ENCODE peak calls at places on chromosomes 11 and 22, in eight cellular contexts. One of them, this sample, is unnamed. For H3K9me3, the result is how much of the 10 kb centered on the place peaks cover.

GRCh38 chr22:28208036-28208435 is 289.0 kb upstream of the PITPNB start:
- DNase-seq in cardiac muscle cell: no peak
- DNase-seq in mammary epithelial cell: peak
- DNase-seq in WERI-Rb-1: no peak
- DNase-seq in naive thymus-derived CD4-positive, alpha-beta T cell: no peak
- DNase-seq in suprapubic skin: no peak
- DNase-seq in sigmoid colon: no peak
- DNase-seq in lower lobe of right lung: no peak
- DNase-seq in this sample: no peak

GRCh38 chr11:77402218-77402556 is 71.7 kb downstream of the PAK1 start:
- DNase-seq in cardiac muscle cell: no peak
- DNase-seq in mammary epithelial cell: no peak
- DNase-seq in suprapubic skin: no peak
- DNase-seq in sigmoid colon: no peak
- DNase-seq in lower lobe of right lung: no peak
- DNase-seq in naive thymus-derived CD4-positive, alpha-beta T cell: no peak
- DNase-seq in WERI-Rb-1: peak
- DNase-seq in this sample: no peak

GRCh38 chr11:83158965-83159900 is 2.3 kb downstream of the PCF11 start:
- DNase-seq in lower lobe of right lung: no peak
- DNase-seq in cardiac muscle cell: no peak
- DNase-seq in sigmoid colon: no peak
- DNase-seq in WERI-Rb-1: no peak
- DNase-seq in suprapubic skin: no peak
- DNase-seq in mammary epithelial cell: no peak
- DNase-seq in naive thymus-derived CD4-positive, alpha-beta T cell: no peak
- DNase-seq in this sample: no peak

GRCh38 chr22:24501366-24502005 is 6.4 kb downstream of the UPB1 start:
- DNase-seq in cardiac muscle cell: peak
- DNase-seq in WERI-Rb-1: peak
- DNase-seq in mammary epithelial cell: no peak
- DNase-seq in sigmoid colon: no peak
- DNase-seq in suprapubic skin: no peak
- DNase-seq in naive thymus-derived CD4-positive, alpha-beta T cell: no peak
- DNase-seq in lower lobe of right lung: no peak
- DNase-seq in this sample: no peak

GRCh38 chr22:22111267-22111751 is 128.7 kb upstream of the TOP3B start:
- DNase-seq in suprapubic skin: no peak
- DNase-seq in cardiac muscle cell: no peak
- DNase-seq in WERI-Rb-1: no peak
- DNase-seq in naive thymus-derived CD4-positive, alpha-beta T cell: peak
- DNase-seq in mammary epithelial cell: peak
- DNase-seq in lower lobe of right lung: no peak
- DNase-seq in sigmoid colon: no peak
- DNase-seq in this sample: peak

GRCh38 chr11:94629741-94630140 is 62.6 kb downstream of the PIWIL4 start:
- DNase-seq in lower lobe of right lung: no peak
- DNase-seq in mammary epithelial cell: no peak
- DNase-seq in sigmoid colon: no peak
- DNase-seq in cardiac muscle cell: no peak
- DNase-seq in naive thymus-derived CD4-positive, alpha-beta T cell: no peak
- DNase-seq in WERI-Rb-1: no peak
- DNase-seq in suprapubic skin: no peak
- DNase-seq in this sample: no peak

GRCh38 chr11:20474176-20474950 is 86.8 kb downstream of the PRMT3 start:
- DNase-seq in WERI-Rb-1: no peak
- DNase-seq in lower lobe of right lung: no peak
- DNase-seq in suprapubic skin: no peak
- DNase-seq in mammary epithelial cell: peak
- DNase-seq in cardiac muscle cell: peak
- DNase-seq in sigmoid colon: no peak
- DNase-seq in naive thymus-derived CD4-positive, alpha-beta T cell: no peak
- DNase-seq in this sample: no peak

GRCh38 chr22:48331266-48331665 is 1496.4 kb downstream of the BRD1 start:
- DNase-seq in WERI-Rb-1: no peak
- DNase-seq in sigmoid colon: no peak
- DNase-seq in naive thymus-derived CD4-positive, alpha-beta T cell: no peak
- DNase-seq in lower lobe of right lung: peak
- DNase-seq in mammary epithelial cell: no peak
- DNase-seq in suprapubic skin: no peak
- DNase-seq in cardiac muscle cell: no peak
- DNase-seq in this sample: no peak

GRCh38 chr11:79437274-79437980 is 3.4 kb downstream of the TENM4 start:
- DNase-seq in lower lobe of right lung: peak
- DNase-seq in WERI-Rb-1: peak
- DNase-seq in naive thymus-derived CD4-positive, alpha-beta T cell: no peak
- DNase-seq in mammary epithelial cell: peak
- DNase-seq in sigmoid colon: peak
- DNase-seq in suprapubic skin: no peak
- DNase-seq in cardiac muscle cell: peak
- DNase-seq in this sample: no peak

GRCh38 chr11:18594999-18595749 is 4.4 kb upstream of the MISFA start:
- DNase-seq in WERI-Rb-1: no peak
- DNase-seq in lower lobe of right lung: no peak
- DNase-seq in sigmoid colon: no peak
- DNase-seq in naive thymus-derived CD4-positive, alpha-beta T cell: no peak
- DNase-seq in suprapubic skin: no peak
- DNase-seq in cardiac muscle cell: no peak
- DNase-seq in mammary epithelial cell: peak
- DNase-seq in this sample: no peak

GRCh38 chr11:1309498-1310314 is at the start of gene TOLLIP:
- DNase-seq in mammary epithelial cell: peak
- DNase-seq in WERI-Rb-1: peak
- DNase-seq in suprapubic skin: peak
- DNase-seq in naive thymus-derived CD4-positive, alpha-beta T cell: peak
- DNase-seq in lower lobe of right lung: peak
- DNase-seq in cardiac muscle cell: peak
- DNase-seq in sigmoid colon: peak
- DNase-seq in this sample: peak

GRCh38 chr22:31496735-31497146 is 405 bp downstream of the SFI1 start:
- DNase-seq in sigmoid colon: peak
- DNase-seq in lower lobe of right lung: peak
- DNase-seq in suprapubic skin: no peak
- DNase-seq in naive thymus-derived CD4-positive, alpha-beta T cell: peak
- DNase-seq in cardiac muscle cell: no peak
- DNase-seq in mammary epithelial cell: no peak
- DNase-seq in WERI-Rb-1: no peak
- DNase-seq in this sample: peak

GRCh38 chr11:130737866-130738431 is 178.3 kb downstream of the SNX19 start:
- DNase-seq in WERI-Rb-1: no peak
- DNase-seq in suprapubic skin: no peak
- DNase-seq in sigmoid colon: peak
- DNase-seq in mammary epithelial cell: no peak
- DNase-seq in lower lobe of right lung: no peak
- DNase-seq in cardiac muscle cell: peak
- DNase-seq in naive thymus-derived CD4-positive, alpha-beta T cell: no peak
- DNase-seq in this sample: peak

GRCh38 chr11:114610984-114611944 is 15.7 kb upstream of the NXPE4 start:
- DNase-seq in sigmoid colon: no peak
- DNase-seq in suprapubic skin: no peak
- DNase-seq in WERI-Rb-1: no peak
- DNase-seq in cardiac muscle cell: no peak
- DNase-seq in mammary epithelial cell: no peak
- DNase-seq in lower lobe of right lung: no peak
- DNase-seq in naive thymus-derived CD4-positive, alpha-beta T cell: no peak
- DNase-seq in this sample: no peak
- H3K9me3 ChIP-seq in sigmoid colon: under half
- H3K9me3 ChIP-seq in suprapubic skin: under half
- H3K9me3 ChIP-seq in WERI-Rb-1: under half
- H3K9me3 ChIP-seq in cardiac muscle cell: under half
- H3K9me3 ChIP-seq in mammary epithelial cell: under half
- H3K9me3 ChIP-seq in lower lobe of right lung: under half
- H3K9me3 ChIP-seq in naive thymus-derived CD4-positive, alpha-beta T cell: under half
- H3K9me3 ChIP-seq in this sample: under half

GRCh38 chr11:120115272-120116000 is 22.5 kb downstream of the TRIM29 start:
- DNase-seq in lower lobe of right lung: no peak
- DNase-seq in sigmoid colon: no peak
- DNase-seq in suprapubic skin: no peak
- DNase-seq in WERI-Rb-1: no peak
- DNase-seq in cardiac muscle cell: no peak
- DNase-seq in mammary epithelial cell: no peak
- DNase-seq in naive thymus-derived CD4-positive, alpha-beta T cell: no peak
- DNase-seq in this sample: no peak
- H3K27ac ChIP-seq in lower lobe of right lung: no peak
- H3K27ac ChIP-seq in sigmoid colon: no peak
- H3K27ac ChIP-seq in suprapubic skin: peak
- H3K27ac ChIP-seq in WERI-Rb-1: no peak
- H3K27ac ChIP-seq in cardiac muscle cell: no peak
- H3K27ac ChIP-seq in mammary epithelial cell: no peak
- H3K27ac ChIP-seq in naive thymus-derived CD4-positive, alpha-beta T cell: no peak
- H3K27ac ChIP-seq in this sample: no peak

GRCh38 chr11:42301777-42302176 is 842.3 kb upstream of the LRRC4C start:
- DNase-seq in WERI-Rb-1: no peak
- DNase-seq in suprapubic skin: no peak
- DNase-seq in cardiac muscle cell: no peak
- DNase-seq in sigmoid colon: no peak
- DNase-seq in mammary epithelial cell: no peak
- DNase-seq in naive thymus-derived CD4-positive, alpha-beta T cell: no peak
- DNase-seq in lower lobe of right lung: no peak
- DNase-seq in this sample: no peak

GRCh38 chr11:42299780-42300179 is 840.3 kb upstream of the LRRC4C start:
- DNase-seq in naive thymus-derived CD4-positive, alpha-beta T cell: no peak
- DNase-seq in sigmoid colon: no peak
- DNase-seq in mammary epithelial cell: no peak
- DNase-seq in lower lobe of right lung: no peak
- DNase-seq in cardiac muscle cell: no peak
- DNase-seq in suprapubic skin: no peak
- DNase-seq in WERI-Rb-1: no peak
- DNase-seq in this sample: no peak

GRCh38 chr11:42296910-42297309 is 837.5 kb upstream of the LRRC4C start:
- DNase-seq in lower lobe of right lung: no peak
- DNase-seq in mammary epithelial cell: no peak
- DNase-seq in suprapubic skin: no peak
- DNase-seq in cardiac muscle cell: no peak
- DNase-seq in WERI-Rb-1: no peak
- DNase-seq in sigmoid colon: no peak
- DNase-seq in naive thymus-derived CD4-positive, alpha-beta T cell: no peak
- DNase-seq in this sample: no peak
- H3K9me3 ChIP-seq in lower lobe of right lung: under half
- H3K9me3 ChIP-seq in mammary epithelial cell: under half
- H3K9me3 ChIP-seq in suprapubic skin: under half
- H3K9me3 ChIP-seq in cardiac muscle cell: under half
- H3K9me3 ChIP-seq in WERI-Rb-1: under half
- H3K9me3 ChIP-seq in sigmoid colon: under half
- H3K9me3 ChIP-seq in naive thymus-derived CD4-positive, alpha-beta T cell: under half
- H3K9me3 ChIP-seq in this sample: under half

GRCh38 chr11:125690006-125690405 is 9.4 kb upstream of the ACRV1 start:
- DNase-seq in naive thymus-derived CD4-positive, alpha-beta T cell: no peak
- DNase-seq in lower lobe of right lung: no peak
- DNase-seq in mammary epithelial cell: no peak
- DNase-seq in cardiac muscle cell: no peak
- DNase-seq in WERI-Rb-1: no peak
- DNase-seq in sigmoid colon: no peak
- DNase-seq in suprapubic skin: no peak
- DNase-seq in this sample: no peak
- H3K27ac ChIP-seq in naive thymus-derived CD4-positive, alpha-beta T cell: no peak
- H3K27ac ChIP-seq in lower lobe of right lung: no peak
- H3K27ac ChIP-seq in mammary epithelial cell: no peak
- H3K27ac ChIP-seq in cardiac muscle cell: no peak
- H3K27ac ChIP-seq in WERI-Rb-1: no peak
- H3K27ac ChIP-seq in sigmoid colon: no peak
- H3K27ac ChIP-seq in suprapubic skin: no peak
- H3K27ac ChIP-seq in this sample: no peak

GRCh38 chr11:115056514-115056913 is 378.2 kb downstream of the NXPE2 start:
- DNase-seq in cardiac muscle cell: no peak
- DNase-seq in lower lobe of right lung: no peak
- DNase-seq in WERI-Rb-1: no peak
- DNase-seq in suprapubic skin: no peak
- DNase-seq in mammary epithelial cell: no peak
- DNase-seq in naive thymus-derived CD4-positive, alpha-beta T cell: no peak
- DNase-seq in sigmoid colon: no peak
- DNase-seq in this sample: no peak

GRCh38 chr11:115065314-115065713 is 387.0 kb downstream of the NXPE2 start:
- DNase-seq in WERI-Rb-1: no peak
- DNase-seq in sigmoid colon: no peak
- DNase-seq in mammary epithelial cell: no peak
- DNase-seq in suprapubic skin: no peak
- DNase-seq in naive thymus-derived CD4-positive, alpha-beta T cell: no peak
- DNase-seq in lower lobe of right lung: no peak
- DNase-seq in cardiac muscle cell: no peak
- DNase-seq in this sample: no peak

GRCh38 chr11:115066111-115066660 is 387.9 kb downstream of the NXPE2 start:
- DNase-seq in mammary epithelial cell: no peak
- DNase-seq in sigmoid colon: no peak
- DNase-seq in WERI-Rb-1: no peak
- DNase-seq in cardiac muscle cell: no peak
- DNase-seq in suprapubic skin: no peak
- DNase-seq in lower lobe of right lung: no peak
- DNase-seq in naive thymus-derived CD4-positive, alpha-beta T cell: no peak
- DNase-seq in this sample: no peak

GRCh38 chr11:115054541-115055538 is 376.5 kb downstream of the NXPE2 start:
- DNase-seq in mammary epithelial cell: peak
- DNase-seq in cardiac muscle cell: no peak
- DNase-seq in sigmoid colon: no peak
- DNase-seq in WERI-Rb-1: no peak
- DNase-seq in lower lobe of right lung: no peak
- DNase-seq in suprapubic skin: no peak
- DNase-seq in naive thymus-derived CD4-positive, alpha-beta T cell: no peak
- DNase-seq in this sample: no peak

DNA sequence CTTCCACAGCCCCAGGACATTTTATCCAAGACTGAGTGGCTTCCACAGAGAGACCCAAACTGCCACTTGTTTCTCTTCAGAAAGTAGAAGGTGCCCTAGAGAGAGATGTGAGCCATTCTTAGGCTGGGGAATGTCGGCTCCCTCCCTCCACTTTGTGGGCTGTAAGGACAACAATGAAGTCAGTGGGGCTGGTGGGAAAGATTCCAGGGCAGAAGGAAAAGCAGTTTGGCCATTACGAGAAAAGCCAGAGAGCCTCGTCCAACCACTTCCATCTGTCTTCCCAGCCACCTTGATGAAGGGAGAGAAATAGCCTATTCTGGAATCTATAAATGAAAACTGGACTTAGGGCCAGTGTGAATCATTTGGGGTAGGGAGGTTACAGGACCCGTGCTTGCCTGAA is 382.5 kb downstream of the NXPE2 start:
- DNase-seq in suprapubic skin: no peak
- DNase-seq in naive thymus-derived CD4-positive, alpha-beta T cell: no peak
- DNase-seq in sigmoid colon: no peak
- DNase-seq in lower lobe of right lung: no peak
- DNase-seq in cardiac muscle cell: no peak
- DNase-seq in WERI-Rb-1: no peak
- DNase-seq in mammary epithelial cell: no peak
- DNase-seq in this sample: no peak
- H3K9me3 ChIP-seq in suprapubic skin: under half
- H3K9me3 ChIP-seq in naive thymus-derived CD4-positive, alpha-beta T cell: under half
- H3K9me3 ChIP-seq in sigmoid colon: under half
- H3K9me3 ChIP-seq in lower lobe of right lung: under half
- H3K9me3 ChIP-seq in cardiac muscle cell: under half
- H3K9me3 ChIP-seq in WERI-Rb-1: under half
- H3K9me3 ChIP-seq in mammary epithelial cell: under half
- H3K9me3 ChIP-seq in this sample: under half

DNA sequence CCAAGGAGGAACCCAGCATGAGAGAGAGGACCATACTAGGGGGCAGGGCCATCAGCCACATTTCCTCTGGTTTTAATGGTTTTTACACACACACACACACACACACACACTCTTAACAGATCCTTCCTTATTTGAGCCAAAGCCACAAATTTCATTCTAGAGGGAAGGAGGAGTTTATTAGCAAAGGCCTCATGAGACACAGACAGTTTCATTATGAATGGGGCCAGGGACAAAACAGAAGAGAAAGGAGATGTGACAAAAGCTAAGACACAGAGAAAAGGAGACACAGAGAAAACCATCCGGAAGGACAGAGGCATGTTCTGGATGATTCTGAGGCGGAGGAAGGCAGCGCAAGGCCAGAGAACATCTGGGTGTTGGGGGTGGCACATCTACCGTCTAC is 32.2 kb upstream of the ARFGAP3 start:
- DNase-seq in naive thymus-derived CD4-positive, alpha-beta T cell: no peak
- DNase-seq in WERI-Rb-1: no peak
- DNase-seq in suprapubic skin: no peak
- DNase-seq in sigmoid colon: no peak
- DNase-seq in mammary epithelial cell: no peak
- DNase-seq in cardiac muscle cell: no peak
- DNase-seq in lower lobe of right lung: no peak
- DNase-seq in this sample: no peak
- H3K27ac ChIP-seq in naive thymus-derived CD4-positive, alpha-beta T cell: no peak
- H3K27ac ChIP-seq in WERI-Rb-1: no peak
- H3K27ac ChIP-seq in suprapubic skin: no peak
- H3K27ac ChIP-seq in sigmoid colon: no peak
- H3K27ac ChIP-seq in mammary epithelial cell: no peak
- H3K27ac ChIP-seq in cardiac muscle cell: no peak
- H3K27ac ChIP-seq in lower lobe of right lung: peak
- H3K27ac ChIP-seq in this sample: no peak

This sample was measured in SJCRH30.